ENCODE peak calls at places on chromosomes 16 and 17, in nine cellular contexts. M, V, H, Y, L, E, K, S and I are unnamed samples.

GRCh38 chr16:86232496-86232895 is 277.8 kb upstream of the FOXF1 start:
- DNase-seq in K (no peak), V (no peak), M (no peak), H (no peak), S (no peak), Y (peak; percentile 6), L (no peak), E (no peak), I (no peak)

GRCh38 chr17:36703860-36704266 is 102.5 kb downstream of the MRM1 start:
- DNase-seq in S (no peak), K (peak; percentile 22), E (peak; percentile 67), M (peak; percentile 15), L (peak; percentile 46), H (no peak), V (no peak), Y (peak; percentile 29), I (no peak)

GRCh38 chr17:76371656-76372628 is 12.5 kb upstream of the SPHK1 start:
- DNase-seq in K (peak; percentile 65), E (no peak), V (peak; percentile 92), L (no peak), H (no peak), S (no peak), Y (no peak), M (peak; percentile 77), I (no peak)

GRCh38 chr17:41835800-41836549 is at the start of gene NT5C3B:
- DNase-seq in Y (peak; percentile 59), M (peak; percentile 55), V (no peak), H (no peak), S (peak; percentile 83), L (peak; percentile 52), K (peak; percentile 60), E (peak; percentile 82), I (peak; percentile 78)

GRCh38 chr16:84913315-84913714 is 93.5 kb downstream of the CRISPLD2 start:
- DNase-seq in Y (no peak), V (no peak), S (no peak), H (no peak), E (peak; percentile 82), L (no peak), K (no peak), M (no peak), I (peak; percentile 84)

GRCh38 chr17:48048321-48049140 is at the start of gene NFE2L1:
- DNase-seq in V (peak; percentile 72), M (peak; percentile 90), S (peak; percentile 94), L (peak; percentile 82), Y (peak; percentile 73), H (peak; percentile 74), E (peak; percentile 97), K (peak; percentile 97), I (peak; percentile 94)

GRCh38 chr17:38338053-38338452 is 5.7 kb downstream of the GPR179 start:
- DNase-seq in K (no peak), M (no peak), E (no peak), Y (no peak), S (no peak), V (no peak), H (no peak), L (no peak), I (no peak)

GRCh38 chr16:1884155-1884760 is 12.3 kb upstream of the MEIOB start:
- DNase-seq in K (peak; percentile 71), V (no peak), H (no peak), M (peak; percentile 34), E (no peak), S (no peak), Y (peak; percentile 30), L (no peak), I (no peak)

GRCh38 chr16:23436992-23437391 is 16.0 kb downstream of the COG7 start:
- DNase-seq in S (no peak), M (no peak), L (no peak), V (no peak), K (no peak), E (no peak), H (no peak), Y (no peak), I (peak; percentile 11)

GRCh38 chr17:45143101-45143670 is 5.1 kb upstream of the HEXIM1 start:
- DNase-seq in H (no peak), Y (no peak), V (no peak), K (no peak), M (no peak), L (no peak), E (peak; percentile 47), S (no peak), I (no peak)

GRCh38 chr16:10579965-10580918 is at the start of gene EMP2:
- DNase-seq in H (peak; percentile 34), V (peak; percentile 30), S (peak; percentile 90), L (peak; percentile 39), K (peak; percentile 75), M (peak; percentile 76), Y (peak; percentile 65), E (peak; percentile 86), I (peak; percentile 94)

GRCh38 chr17:38921756-38922411 is 3.5 kb upstream of the LASP1NB start:
- DNase-seq in V (no peak), K (no peak), H (no peak), M (no peak), Y (no peak), L (no peak), E (no peak), S (peak; percentile 58), I (peak; percentile 63)

GRCh38 chr16:70691223-70692129 is 5.6 kb upstream of the MTSS2 start:
- DNase-seq in V (peak; percentile 96), K (peak; percentile 67), E (peak; percentile 88), H (peak; percentile 87), L (no peak), S (peak; percentile 97), Y (no peak), M (no peak), I (peak; percentile 93)

GRCh38 chr16:75837264-75837663 is 111.0 kb upstream of the CPHXL start:
- DNase-seq in L (no peak), H (no peak), E (no peak), Y (no peak), K (no peak), S (no peak), M (no peak), V (no peak), I (no peak)

GRCh38 chr17:19787733-19788357 is 39.7 kb upstream of the ALDH3A1 start:
- DNase-seq in V (no peak), M (no peak), E (no peak), Y (no peak), K (no peak), L (no peak), H (no peak), S (no peak), I (no peak)

GRCh38 chr17:58997756-58998553 is 108.7 kb downstream of the TRIM37 start:
- DNase-seq in H (no peak), V (no peak), E (no peak), L (no peak), M (peak; percentile 47), K (no peak), S (no peak), Y (no peak), I (no peak)

GRCh38 chr17:80005360-80006338 is 30.0 kb downstream of the TBC1D16 start:
- DNase-seq in V (no peak), S (peak; percentile 76), L (no peak), M (peak; percentile 77), K (peak; percentile 60), H (no peak), E (peak; percentile 66), Y (peak; percentile 60), I (no peak)

GRCh38 chr17:45857977-45858708 is 13.5 kb downstream of the SPPL2C start:
- DNase-seq in K (no peak), M (peak; percentile 70), V (no peak), L (no peak), E (no peak), S (no peak), Y (no peak), H (no peak), I (no peak)

GRCh38 chr16:17078950-17079631 is 391.7 kb downstream of the XYLT1 start:
- DNase-seq in V (no peak), L (no peak), H (no peak), M (no peak), K (no peak), S (no peak), E (no peak), Y (no peak), I (no peak)

GRCh38 chr17:77840156-77840555 is 118.3 kb upstream of the TNRC6C start:
- DNase-seq in M (no peak), E (peak; percentile 68), S (peak; percentile 61), K (no peak), Y (no peak), H (no peak), V (no peak), L (no peak), I (peak; percentile 51)

GRCh38 chr17:57692770-57693169 is 52.3 kb downstream of the CCDC182 start:
- DNase-seq in K (no peak), H (no peak), E (no peak), M (no peak), Y (no peak), V (no peak), S (no peak), L (no peak), I (no peak)
- H3K27ac ChIP-seq in K (no peak overlapping the region), H (no peak overlapping the region), E (no peak overlapping the region), M (no peak overlapping the region), Y (no peak overlapping the region), V (no peak overlapping the region), S (no peak overlapping the region), L (no peak overlapping the region), I (no peak overlapping the region)

GRCh38 chr16:16076400-16076901 is 127.0 kb downstream of the ABCC1 start:
- DNase-seq in K (no peak), S (no peak), Y (no peak), M (no peak), L (no peak), H (no peak), E (no peak), V (no peak), I (no peak)
- H3K27ac ChIP-seq in K (peak overlapping the region; percentile 73), S (peak overlapping the region; percentile 74), Y (peak overlapping the region; percentile 9), M (no peak overlapping the region), L (no peak overlapping the region), H (peak overlapping the region; percentile 68), E (peak overlapping the region; percentile 80), V (no peak overlapping the region), I (no peak overlapping the region)

GRCh38 chr16:66814734-66815133 is 13.3 kb upstream of the TERB1 start:
- DNase-seq in E (no peak), L (no peak), Y (no peak), S (no peak), H (no peak), V (no peak), K (no peak), M (no peak), I (no peak)
- H3K27ac ChIP-seq in E (no peak overlapping the region), L (no peak overlapping the region), Y (no peak overlapping the region), S (no peak overlapping the region), H (no peak overlapping the region), V (no peak overlapping the region), K (no peak overlapping the region), M (no peak overlapping the region), I (no peak overlapping the region)

DNA sequence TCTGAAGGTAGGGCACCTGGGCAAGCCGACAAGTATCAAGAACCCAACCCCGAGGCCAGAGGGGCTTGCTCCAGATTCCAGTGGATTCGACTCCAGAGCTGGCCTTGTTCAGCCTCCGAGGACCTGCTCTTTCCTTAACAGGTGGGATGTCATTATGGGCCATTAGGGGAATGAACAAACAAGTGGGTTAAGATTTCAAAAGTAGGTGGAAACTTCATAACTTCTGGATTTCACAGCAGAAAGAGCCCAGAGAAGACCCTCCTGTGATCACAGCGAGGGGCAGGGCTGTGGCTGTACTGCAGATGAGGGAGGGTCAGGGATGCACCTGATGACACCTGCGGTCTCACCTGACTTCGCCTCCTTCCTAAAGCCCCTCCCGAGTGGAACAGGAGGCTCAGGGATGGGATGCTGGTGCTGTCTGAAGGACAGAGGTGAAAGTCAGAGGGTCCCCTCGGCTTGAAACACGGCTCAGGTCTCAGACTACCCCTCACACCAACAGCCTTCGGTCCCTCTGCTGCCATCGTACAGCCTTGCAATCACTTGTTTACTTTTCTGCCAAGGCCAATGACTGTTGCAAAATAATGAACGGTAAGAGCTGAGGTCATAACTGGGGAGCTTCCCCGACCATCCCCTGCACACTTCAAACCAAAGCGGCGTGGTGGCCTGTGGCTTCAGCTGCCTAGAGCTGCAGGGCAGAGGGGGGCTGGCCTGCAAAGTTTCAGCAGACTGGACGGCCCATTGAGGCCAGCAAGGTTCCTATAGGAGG is 5.5 kb downstream of the PAM16 start:
- DNase-seq in L (no peak), Y (peak; percentile 38), S (no peak), H (no peak), K (no peak), V (no peak), M (no peak), E (no peak), I (no peak)
- H3K27ac ChIP-seq in L (no peak overlapping the region), Y (peak overlapping the region; percentile 28), S (no peak overlapping the region), H (no peak overlapping the region), K (no peak overlapping the region), V (no peak overlapping the region), M (no peak overlapping the region), E (peak overlapping the region; percentile 48), I (no peak overlapping the region)